ENCODE peak calls at places on chromosome 6, in six cellular contexts. J is AG08396; K is AG09319; A is stimulated activated CD8-positive, alpha-beta memory T cell treated with anti-CD3 and anti-CD28 coated beads, Interleukin-12 subunit alpha, Interleukin-12 subunit beta, amount 100 ng/mL, for 1 hour; O is endothelial cell; M is ureter. B is an unnamed sample.

GRCh38 chr6:147078602-147079001 is 125.6 kb upstream of the STXBP5 start:
- DNase-seq in O (no peak), J (no peak), K (no peak), M (no peak), A (no peak), B (peak; percentile 3)

GRCh38 chr6:135183532-135184440 is 2.7 kb downstream of the MYB start:
- DNase-seq in A (peak; percentile 59), K (no peak), M (no peak), J (peak; percentile 13), O (peak; percentile 66), B (peak; percentile 25)

GRCh38 chr6:3584611-3585010 is 127.8 kb upstream of the SLC22A23 start:
- DNase-seq in K (no peak), A (no peak), M (no peak), O (no peak), J (no peak), B (no peak)

GRCh38 chr6:128121610-128122009 is 220.8 kb upstream of the THEMIS start:
- DNase-seq in J (no peak), O (no peak), K (no peak), A (no peak), M (no peak), B (no peak)

GRCh38 chr6:157513619-157514485 is 132.9 kb downstream of the ZDHHC14 start:
- DNase-seq in K (no peak), M (no peak), O (no peak), J (no peak), A (no peak), B (no peak)

GRCh38 chr6:4658486-4658885 is 117.7 kb upstream of the CDYL start:
- DNase-seq in O (no peak), M (no peak), K (no peak), A (no peak), J (no peak), B (no peak)

GRCh38 chr6:132491303-132491702 is 21.6 kb downstream of the STX7 start:
- DNase-seq in M (no peak), A (no peak), O (no peak), J (peak; percentile 21), K (no peak), B (no peak)

GRCh38 chr6:107646176-107646575 is 156.3 kb downstream of the SOBP start:
- DNase-seq in O (no peak), K (peak; percentile 70), M (no peak), A (no peak), J (peak; percentile 62), B (no peak)

GRCh38 chr6:42402184-42402583 is 49.5 kb downstream of the TRERF1 start:
- DNase-seq in O (no peak), A (no peak), K (no peak), M (no peak), J (no peak), B (no peak)

GRCh38 chr6:146693342-146693741 is 94.6 kb downstream of the ADGB start:
- DNase-seq in M (no peak), K (no peak), A (no peak), J (no peak), O (no peak), B (peak; percentile 12)

GRCh38 chr6:90062667-90063066 is 168.4 kb downstream of the GJA10 start:
- DNase-seq in J (no peak), O (no peak), M (no peak), K (no peak), A (no peak), B (no peak)

GRCh38 chr6:53647437-53648094 is 18.0 kb downstream of the KLHL31 start:
- DNase-seq in K (no peak), J (no peak), O (no peak), M (no peak), A (peak; percentile 21), B (no peak)

GRCh38 chr6:170057961-170058877 is 232.7 kb downstream of the DLL1 start:
- DNase-seq in K (no peak), A (no peak), M (peak; percentile 33), J (no peak), O (no peak), B (no peak)

GRCh38 chr6:33808781-33809180 is 5.0 kb upstream of the MLN start:
- DNase-seq in A (no peak), M (no peak), O (no peak), J (no peak), K (no peak), B (no peak)

GRCh38 chr6:18507018-18507415 is 119.9 kb downstream of the RNF144B start:
- DNase-seq in A (no peak), O (no peak), J (no peak), M (no peak), K (no peak), B (no peak)

GRCh38 chr6:26613717-26614683 is 17.2 kb downstream of the ABT1 start:
- DNase-seq in J (no peak), O (peak; percentile 50), A (no peak), M (no peak), K (no peak), B (no peak)

GRCh38 chr6:27303613-27304272 is 8.3 kb downstream of the POM121L2 start:
- DNase-seq in O (no peak), M (no peak), J (peak; percentile 31), A (no peak), K (no peak), B (no peak)

GRCh38 chr6:56021943-56022342 is 146.6 kb upstream of the BMP5 start:
- DNase-seq in J (no peak), K (no peak), M (no peak), A (no peak), O (no peak), B (no peak)

GRCh38 chr6:111724505-111724904 is 118.8 kb upstream of the TRAF3IP2 start:
- DNase-seq in A (no peak), J (no peak), M (no peak), K (no peak), O (no peak), B (no peak)

GRCh38 chr6:3617681-3618299 is 133.7 kb downstream of the PXDC1 start:
- DNase-seq in M (peak; percentile 36), O (no peak), J (no peak), K (no peak), A (no peak), B (no peak)

GRCh38 chr6:44622555-44622954 is 235.0 kb downstream of the CDC5L start:
- DNase-seq in A (no peak), O (no peak), J (no peak), K (no peak), M (no peak), B (peak; percentile 64)

GRCh38 chr6:51467231-51467952 is 620.0 kb downstream of the PKHD1 start:
- DNase-seq in O (no peak), M (no peak), J (no peak), A (no peak), K (no peak), B (peak; percentile 64)

GRCh38 chr6:35473075-35473848 is 5.1 kb downstream of the RPL10A start:
- DNase-seq in A (no peak), J (no peak), M (no peak), O (no peak), K (no peak), B (no peak)

GRCh38 chr6:69064226-69064625 is 429.1 kb downstream of the ADGRB3 start:
- DNase-seq in J (no peak), A (no peak), K (no peak), O (no peak), M (no peak), B (no peak)

GRCh38 chr6:108942556-108943492 is 94.6 kb downstream of the ARMC2 start:
- DNase-seq in O (peak; percentile 17), K (no peak), J (no peak), A (peak; percentile 46), M (no peak), B (no peak)

GRCh38 chr6:170172406-170172805 is 118.5 kb downstream of the DLL1 start:
- DNase-seq in A (no peak), J (no peak), K (no peak), M (no peak), O (no peak), B (no peak)

GRCh38 chr6:130033999-130034814 is 15.8 kb downstream of the L3MBTL3 start:
- DNase-seq in A (no peak), J (peak; percentile 68), K (no peak), M (no peak), O (no peak), B (no peak)

GRCh38 chr6:168270274-168271174 is 49.1 kb downstream of the DACT2 start:
- DNase-seq in A (no peak), M (no peak), K (no peak), J (no peak), O (no peak), B (no peak)

GRCh38 chr6:85677243-85677956 is 34.7 kb upstream of the SYNCRIP start:
- DNase-seq in A (no peak), J (no peak), O (no peak), K (no peak), M (no peak), B (no peak)

B was measured in SJCRH30.